ENCODE peak calls at places on chromosomes 3 and 15, in four cellular contexts. G is amniotic stem cell; I is cardiac muscle cell; P is stimulated activated CD4-positive, alpha-beta T cell treated with anti-CD3 and anti-CD28 coated beads, Interleukin-12 subunit alpha, Interleukin-12 subunit beta, amount 100 ng/mL, for 4 hours. Q is an unnamed sample.

GRCh38 chr3:31833391-31834165 is 147.5 kb downstream of the OSBPL10 start:
- DNase-seq in I (no peak), G (no peak), P (no peak), Q (no peak)

GRCh38 chr15:50883903-50884302 is 24.6 kb upstream of the AP4E1 start:
- DNase-seq in I (no peak), G (no peak), P (no peak), Q (no peak)

GRCh38 chr3:127749787-127750225 is 72.5 kb downstream of the MGLL start:
- DNase-seq in I (no peak), G (no peak), P (no peak), Q (no peak)

GRCh38 chr15:40512440-40512839 is 41.7 kb downstream of the CHST14 start:
- DNase-seq in P (no peak), G (no peak), I (no peak), Q (no peak)

GRCh38 chr3:141373232-141373631 is 4.9 kb downstream of the ZBTB38 start:
- DNase-seq in I (no peak), P (no peak), G (no peak), Q (no peak)

GRCh38 chr15:45133561-45133920 is 3.7 kb downstream of the DUOX1 start:
- DNase-seq in P (no peak), I (peak; percentile 60), G (no peak), Q (no peak)

GRCh38 chr3:54670269-54671000 is 257.4 kb downstream of the LRTM1 start:
- DNase-seq in P (no peak), I (no peak), G (no peak), Q (no peak)

GRCh38 chr15:91776104-91776503 is 77.4 kb upstream of the SLCO3A1 start:
- DNase-seq in I (no peak), G (no peak), P (no peak), Q (no peak)

GRCh38 chr3:183278479-183279088 is 25.5 kb downstream of the B3GNT5 start:
- DNase-seq in P (no peak), G (no peak), I (no peak), Q (no peak)

GRCh38 chr3:108133858-108134554 is 43.2 kb upstream of the CD47 start:
- DNase-seq in I (no peak), P (no peak), G (no peak), Q (no peak)

Q was measured in epithelial cell of proximal tubule.